ENCODE peak calls at places on chromosomes 13 and 19, in six cellular contexts. C, G, H, F, M and N are unnamed samples.

GRCh38 chr13:34151885-34152284 is 333.9 kb downstream of the RFC3 start:
- DNase-seq in C (no peak), M (no peak), G (no peak), H (no peak), F (no peak), N (no peak)

GRCh38 chr13:29925457-29925856 is 75.0 kb upstream of the UBL3 start:
- DNase-seq in M (no peak), C (no peak), F (peak), H (peak), G (no peak), N (peak)

GRCh38 chr19:46990998-46991676 is 28.5 kb upstream of the NPAS1 start:
- DNase-seq in H (peak), G (peak), F (peak), M (peak), C (peak), N (peak)

GRCh38 chr13:100124265-100124664 is 35.4 kb downstream of the PCCA start:
- DNase-seq in G (no peak), F (no peak), M (no peak), C (no peak), H (peak), N (peak)

GRCh38 chr19:4866595-4867424 is 657 bp downstream of the PLIN3 start:
- DNase-seq in F (no peak), C (peak), M (peak), H (peak), G (peak), N (peak)

GRCh38 chr13:50124536-50125305 is 109.5 kb downstream of the KCNRG start:
- DNase-seq in M (peak), G (peak), H (peak), C (peak), F (no peak), N (peak)

GRCh38 chr13:83780201-83780600 is 102.1 kb downstream of the SLITRK1 start:
- DNase-seq in F (no peak), M (no peak), H (peak), C (no peak), G (no peak), N (no peak)

GRCh38 chr19:610071-610800 is 20.6 kb downstream of the HCN2 start:
- DNase-seq in G (peak), F (no peak), C (no peak), M (peak), H (peak), N (no peak)

GRCh38 chr19:39934584-39935233 is at the start of gene FCGBP:
- DNase-seq in H (no peak), C (no peak), F (no peak), M (no peak), G (no peak), N (no peak)

GRCh38 chr13:41284512-41285288 is 21.3 kb upstream of the MTRF1 start:
- DNase-seq in M (peak), C (no peak), F (peak), G (no peak), H (no peak), N (peak)

GRCh38 chr13:112760440-112760839 is 70.6 kb downstream of the ATP11A start:
- DNase-seq in F (no peak), H (no peak), M (no peak), G (no peak), C (no peak), N (no peak)

GRCh38 chr13:27242642-27243185 is 8.6 kb upstream of the RPL21 start:
- DNase-seq in G (no peak), F (no peak), M (no peak), C (no peak), H (no peak), N (no peak)

GRCh38 chr19:50562996-50563395 is 5.2 kb downstream of the LRRC4B start:
- DNase-seq in G (no peak), F (no peak), M (no peak), H (no peak), C (no peak), N (no peak)

GRCh38 chr13:72437458-72437857 is 290.0 kb downstream of the MZT1 start:
- DNase-seq in F (peak), C (no peak), H (peak), G (no peak), M (no peak), N (no peak)

GRCh38 chr13:98265669-98266551 is 88.8 kb upstream of the RNF113B start:
- DNase-seq in G (no peak), H (no peak), M (no peak), C (no peak), F (no peak), N (no peak)

GRCh38 chr19:52170863-52171320 is 529 bp downstream of the ZNF836 start:
- DNase-seq in H (no peak), C (no peak), F (no peak), M (no peak), G (no peak), N (peak)

GRCh38 chr13:91747164-91747563 is 348.7 kb downstream of the GPC5 start:
- DNase-seq in M (no peak), F (no peak), C (no peak), G (no peak), H (no peak), N (no peak)

GRCh38 chr19:46710687-46711086 is 6.2 kb downstream of the PRKD2 start:
- DNase-seq in M (no peak), C (no peak), F (no peak), G (no peak), H (no peak), N (no peak)

GRCh38 chr19:40119380-40119779 is 28.6 kb upstream of the ZNF780A start:
- DNase-seq in G (no peak), H (no peak), M (no peak), F (no peak), C (no peak), N (no peak)

GRCh38 chr13:109209526-109209925 is 576.9 kb downstream of the IRS2 start:
- DNase-seq in G (no peak), H (no peak), M (no peak), C (no peak), F (no peak), N (no peak)

GRCh38 chr19:41997121-41997850 is 3.3 kb upstream of the ATP1A3 start:
- DNase-seq in H (peak), C (no peak), F (no peak), G (peak), M (no peak), N (peak)

GRCh38 chr19:44942067-44942571 is at the start of gene APOC4:
- DNase-seq in H (no peak), C (no peak), G (no peak), F (no peak), M (no peak), N (no peak)

GRCh38 chr19:56837004-56837403 is 3.5 kb downstream of the PEG3 start:
- DNase-seq in C (no peak), F (no peak), H (no peak), G (no peak), M (no peak), N (no peak)

GRCh38 chr19:4016903-4017638 is 9.5 kb downstream of the PIAS4 start:
- DNase-seq in H (no peak), C (no peak), F (no peak), G (no peak), M (no peak), N (no peak)

GRCh38 chr19:2333027-2333806 is 4.7 kb downstream of the SPPL2B start:
- DNase-seq in C (no peak), M (no peak), F (no peak), H (no peak), G (no peak), N (no peak)

GRCh38 chr13:92843549-92843948 is 383.1 kb upstream of the GPC6 start:
- DNase-seq in F (peak), H (no peak), G (no peak), M (no peak), C (no peak), N (peak)

GRCh38 chr13:45749026-45749759 is 47.1 kb downstream of the CBY2 start:
- DNase-seq in H (no peak), C (no peak), F (no peak), G (no peak), M (no peak), N (no peak)

GRCh38 chr13:52449323-52450011 is 967 bp downstream of the VPS36 start:
- DNase-seq in C (no peak), M (no peak), F (no peak), G (no peak), H (no peak), N (no peak)

GRCh38 chr13:108963846-108964600 is 334.6 kb downstream of the MYO16 start:
- DNase-seq in M (no peak), G (no peak), H (no peak), F (no peak), C (no peak), N (peak)

GRCh38 chr13:48896312-48896711 is 79.4 kb upstream of the FNDC3A start:
- DNase-seq in G (no peak), M (no peak), H (peak), C (no peak), F (no peak), N (no peak)

GRCh38 chr13:98839826-98840769 is 87.6 kb upstream of the SLC15A1 start:
- DNase-seq in G (peak), C (no peak), M (peak), H (peak), F (no peak), N (peak)

GRCh38 chr13:44350775-44351504 is 22.7 kb upstream of the SERP2 start:
- DNase-seq in G (no peak), M (no peak), F (no peak), H (no peak), C (no peak), N (no peak)

GRCh38 chr13:94705081-94705751 is 7.1 kb downstream of the SOX21 start:
- DNase-seq in F (no peak), H (no peak), M (no peak), G (no peak), C (no peak), N (no peak)

GRCh38 chr19:49761625-49762311 is 1.3 kb downstream of the TSKS start:
- DNase-seq in F (no peak), M (no peak), G (no peak), C (no peak), H (peak), N (peak)

GRCh38 chr19:19051478-19052213 is 12.1 kb upstream of the SLC25A42 start:
- DNase-seq in F (no peak), M (no peak), G (no peak), H (no peak), C (no peak), N (no peak)

GRCh38 chr13:24083722-24084421 is 76.6 kb upstream of the SPATA13 start:
- DNase-seq in G (no peak), F (no peak), H (no peak), M (no peak), C (no peak), N (no peak)

GRCh38 chr19:36514012-36514612 is 14.0 kb downstream of the ZNF260 start:
- DNase-seq in G (no peak), F (no peak), C (no peak), M (no peak), H (no peak), N (no peak)

GRCh38 chr19:49512970-49513745 is 697 bp downstream of the FCGRT start:
- DNase-seq in F (no peak), C (no peak), M (no peak), H (peak), G (no peak), N (peak)